ENCODE peak calls at places on chromosomes 2 and 18, in six cellular contexts. One of them, this sample, is unnamed.
A peak's percentile ranks its signal among the peaks of the same experiment; 100 is the strongest.

GRCh38 chr2:10336283-10336682 is 33.6 kb downstream of the HPCAL1 start:
- DNase-seq in astrocyte of the cerebellum: no peak
- DNase-seq in cardiac fibroblast: no peak
- DNase-seq in endodermal cell: no peak
- DNase-seq in fibroblast of mammary gland: no peak
- DNase-seq in hepatocyte: no peak
- DNase-seq in this sample: no peak

GRCh38 chr2:142965464-142965863 is 88.0 kb downstream of the KYNU start:
- DNase-seq in astrocyte of the cerebellum: no peak
- DNase-seq in cardiac fibroblast: peak; percentile 50
- DNase-seq in endodermal cell: no peak
- DNase-seq in fibroblast of mammary gland: peak; percentile 60
- DNase-seq in hepatocyte: no peak
- DNase-seq in this sample: no peak

GRCh38 chr2:99035920-99036319 is 99.9 kb upstream of the CRACDL start:
- DNase-seq in astrocyte of the cerebellum: no peak
- DNase-seq in cardiac fibroblast: peak; percentile 27
- DNase-seq in endodermal cell: no peak
- DNase-seq in fibroblast of mammary gland: peak; percentile 20
- DNase-seq in hepatocyte: no peak
- DNase-seq in this sample: no peak

GRCh38 chr2:196172976-196173375 is 1.6 kb upstream of the STK17B start:
- DNase-seq in astrocyte of the cerebellum: no peak
- DNase-seq in cardiac fibroblast: no peak
- DNase-seq in endodermal cell: no peak
- DNase-seq in fibroblast of mammary gland: no peak
- DNase-seq in hepatocyte: no peak
- DNase-seq in this sample: no peak

GRCh38 chr2:191888400-191889166 is 41.7 kb upstream of the CAVIN2 start:
- DNase-seq in astrocyte of the cerebellum: no peak
- DNase-seq in cardiac fibroblast: no peak
- DNase-seq in endodermal cell: no peak
- DNase-seq in fibroblast of mammary gland: no peak
- DNase-seq in hepatocyte: no peak
- DNase-seq in this sample: no peak

GRCh38 chr18:4599312-4599711 is 144.2 kb upstream of the DLGAP1 start:
- DNase-seq in astrocyte of the cerebellum: no peak
- DNase-seq in cardiac fibroblast: no peak
- DNase-seq in endodermal cell: peak; percentile 75
- DNase-seq in fibroblast of mammary gland: no peak
- DNase-seq in hepatocyte: no peak
- DNase-seq in this sample: no peak

GRCh38 chr2:102761763-102762162 is at the start of gene TMEM182:
- DNase-seq in astrocyte of the cerebellum: no peak
- DNase-seq in cardiac fibroblast: no peak
- DNase-seq in endodermal cell: no peak
- DNase-seq in fibroblast of mammary gland: peak; percentile 22
- DNase-seq in hepatocyte: no peak
- DNase-seq in this sample: no peak

GRCh38 chr2:23904692-23905091 is 22.2 kb downstream of the ATAD2B start:
- DNase-seq in astrocyte of the cerebellum: peak; percentile 50
- DNase-seq in cardiac fibroblast: peak; percentile 42
- DNase-seq in endodermal cell: no peak
- DNase-seq in fibroblast of mammary gland: no peak
- DNase-seq in hepatocyte: no peak
- DNase-seq in this sample: no peak

GRCh38 chr18:44309185-44309584 is 371.5 kb upstream of the SETBP1 start:
- DNase-seq in astrocyte of the cerebellum: peak; percentile 5
- DNase-seq in cardiac fibroblast: peak; percentile 68
- DNase-seq in endodermal cell: no peak
- DNase-seq in fibroblast of mammary gland: peak; percentile 62
- DNase-seq in hepatocyte: no peak
- DNase-seq in this sample: no peak

GRCh38 chr2:33210626-33211025 is 263.9 kb downstream of the LTBP1 start:
- DNase-seq in astrocyte of the cerebellum: peak; percentile 90
- DNase-seq in cardiac fibroblast: peak; percentile 98
- DNase-seq in endodermal cell: peak; percentile 49
- DNase-seq in fibroblast of mammary gland: peak; percentile 99
- DNase-seq in hepatocyte: peak; percentile 35
- DNase-seq in this sample: peak; percentile 85

GRCh38 chr18:35407871-35408481 is 30.8 kb upstream of the ZNF396 start:
- DNase-seq in astrocyte of the cerebellum: peak; percentile 76
- DNase-seq in cardiac fibroblast: peak; percentile 88
- DNase-seq in endodermal cell: peak; percentile 67
- DNase-seq in fibroblast of mammary gland: peak; percentile 76
- DNase-seq in hepatocyte: peak; percentile 84
- DNase-seq in this sample: no peak

GRCh38 chr18:30957086-30957485 is 85.5 kb downstream of the DSC3 start:
- DNase-seq in astrocyte of the cerebellum: peak; percentile 45
- DNase-seq in cardiac fibroblast: no peak
- DNase-seq in endodermal cell: no peak
- DNase-seq in fibroblast of mammary gland: no peak
- DNase-seq in hepatocyte: no peak
- DNase-seq in this sample: no peak

GRCh38 chr2:37201766-37202165 is 5.5 kb downstream of the CEBPZOS start:
- DNase-seq in astrocyte of the cerebellum: no peak
- DNase-seq in cardiac fibroblast: no peak
- DNase-seq in endodermal cell: no peak
- DNase-seq in fibroblast of mammary gland: peak; percentile 38
- DNase-seq in hepatocyte: no peak
- DNase-seq in this sample: no peak

GRCh38 chr2:101500175-101500574 is 25.3 kb upstream of the RFX8 start:
- DNase-seq in astrocyte of the cerebellum: peak; percentile 94
- DNase-seq in cardiac fibroblast: no peak
- DNase-seq in endodermal cell: no peak
- DNase-seq in fibroblast of mammary gland: no peak
- DNase-seq in hepatocyte: no peak
- DNase-seq in this sample: no peak

GRCh38 chr2:226115102-226115831 is 684.4 kb downstream of the IRS1 start:
- DNase-seq in astrocyte of the cerebellum: peak; percentile 96
- DNase-seq in cardiac fibroblast: peak; percentile 96
- DNase-seq in endodermal cell: no peak
- DNase-seq in fibroblast of mammary gland: peak; percentile 99
- DNase-seq in hepatocyte: peak; percentile 59
- DNase-seq in this sample: peak; percentile 80

GRCh38 chr18:79510046-79510685 is 114.4 kb downstream of the NFATC1 start:
- DNase-seq in astrocyte of the cerebellum: no peak
- DNase-seq in cardiac fibroblast: no peak
- DNase-seq in endodermal cell: peak; percentile 13
- DNase-seq in fibroblast of mammary gland: no peak
- DNase-seq in hepatocyte: no peak
- DNase-seq in this sample: no peak

GRCh38 chr18:46416706-46417638 is 240.0 kb downstream of the LOXHD1 start:
- DNase-seq in astrocyte of the cerebellum: no peak
- DNase-seq in cardiac fibroblast: no peak
- DNase-seq in endodermal cell: peak; percentile 76
- DNase-seq in fibroblast of mammary gland: peak; percentile 23
- DNase-seq in hepatocyte: no peak
- DNase-seq in this sample: no peak

GRCh38 chr2:109377976-109378375 is 235.8 kb downstream of the SEPTIN10 start:
- DNase-seq in astrocyte of the cerebellum: no peak
- DNase-seq in cardiac fibroblast: no peak
- DNase-seq in endodermal cell: peak; percentile 43
- DNase-seq in fibroblast of mammary gland: no peak
- DNase-seq in hepatocyte: no peak
- DNase-seq in this sample: no peak

GRCh38 chr18:9263264-9263663 is 71.3 kb upstream of the TWSG1 start:
- DNase-seq in astrocyte of the cerebellum: no peak
- DNase-seq in cardiac fibroblast: no peak
- DNase-seq in endodermal cell: no peak
- DNase-seq in fibroblast of mammary gland: no peak
- DNase-seq in hepatocyte: no peak
- DNase-seq in this sample: no peak

GRCh38 chr2:7292154-7292553 is 374.9 kb downstream of the RNF144A start:
- DNase-seq in astrocyte of the cerebellum: no peak
- DNase-seq in cardiac fibroblast: no peak
- DNase-seq in endodermal cell: no peak
- DNase-seq in fibroblast of mammary gland: peak; percentile 1
- DNase-seq in hepatocyte: no peak
- DNase-seq in this sample: no peak

GRCh38 chr2:72576459-72576858 is 249.4 kb downstream of the EXOC6B start:
- DNase-seq in astrocyte of the cerebellum: no peak
- DNase-seq in cardiac fibroblast: peak; percentile 42
- DNase-seq in endodermal cell: no peak
- DNase-seq in fibroblast of mammary gland: no peak
- DNase-seq in hepatocyte: no peak
- DNase-seq in this sample: no peak

GRCh38 chr2:66596229-66596628 is 161.3 kb downstream of the MEIS1 start:
- DNase-seq in astrocyte of the cerebellum: no peak
- DNase-seq in cardiac fibroblast: peak; percentile 20
- DNase-seq in endodermal cell: no peak
- DNase-seq in fibroblast of mammary gland: peak; percentile 67
- DNase-seq in hepatocyte: no peak
- DNase-seq in this sample: no peak

DNA sequence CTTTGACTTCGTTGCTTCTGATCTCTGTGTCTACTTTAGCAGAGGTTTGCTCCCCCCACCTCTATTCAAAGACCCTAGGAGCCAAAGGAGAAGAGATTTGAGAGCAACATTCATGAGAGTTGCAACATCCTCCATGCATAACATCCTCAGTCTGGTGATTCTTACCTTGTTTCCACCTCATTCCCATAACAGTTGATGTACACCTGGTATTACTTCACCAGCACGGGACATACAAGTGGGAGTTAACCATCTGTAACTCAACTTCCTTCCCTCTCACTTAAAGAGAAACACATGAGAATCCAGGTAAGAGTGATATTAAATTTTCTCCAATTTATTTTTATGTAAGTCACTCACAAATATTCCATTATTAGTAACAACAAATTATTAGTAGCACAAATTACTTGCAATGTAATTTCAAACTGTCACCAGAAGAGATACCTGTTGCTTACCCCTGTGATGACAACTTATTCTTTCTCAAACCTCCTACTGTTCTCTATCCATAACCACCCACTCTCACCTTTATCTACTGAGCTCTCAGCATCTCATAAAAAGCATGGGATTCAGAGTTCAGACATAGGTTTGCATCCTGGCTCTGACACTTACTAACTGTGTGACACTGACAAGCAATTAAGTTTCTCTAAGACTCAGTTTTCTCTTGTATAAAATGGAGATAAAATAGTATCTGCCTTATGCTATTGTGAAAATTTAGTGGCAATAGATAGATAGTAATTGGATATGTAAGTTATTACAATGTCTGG is 184.5 kb upstream of the SRD5A2 start:
- DNase-seq in astrocyte of the cerebellum: no peak
- DNase-seq in cardiac fibroblast: no peak
- DNase-seq in endodermal cell: no peak
- DNase-seq in fibroblast of mammary gland: no peak
- DNase-seq in hepatocyte: no peak
- DNase-seq in this sample: peak; percentile 15
- H3K4me3 ChIP-seq in astrocyte of the cerebellum: no peak overlapping the region
- H3K4me3 ChIP-seq in cardiac fibroblast: no peak overlapping the region
- H3K4me3 ChIP-seq in endodermal cell: no peak overlapping the region
- H3K4me3 ChIP-seq in fibroblast of mammary gland: no peak overlapping the region
- H3K4me3 ChIP-seq in hepatocyte: no peak overlapping the region
- H3K4me3 ChIP-seq in this sample: no peak overlapping the region

GRCh38 chr18:22377769-22378168 is 39.9 kb downstream of the CTAGE1 start:
- DNase-seq in astrocyte of the cerebellum: no peak
- DNase-seq in cardiac fibroblast: no peak
- DNase-seq in endodermal cell: no peak
- DNase-seq in fibroblast of mammary gland: no peak
- DNase-seq in hepatocyte: no peak
- DNase-seq in this sample: no peak

GRCh38 chr18:22378672-22379282 is 38.9 kb downstream of the CTAGE1 start:
- DNase-seq in astrocyte of the cerebellum: no peak
- DNase-seq in cardiac fibroblast: peak; percentile 51
- DNase-seq in endodermal cell: peak; percentile 73
- DNase-seq in fibroblast of mammary gland: peak; percentile 36
- DNase-seq in hepatocyte: peak; percentile 46
- DNase-seq in this sample: no peak
- TF ChIP-seq CTCF in astrocyte of the cerebellum: peak; percentile 46
- TF ChIP-seq CTCF in cardiac fibroblast: peak; percentile 53
- TF ChIP-seq CTCF in endodermal cell: peak; percentile 82
- TF ChIP-seq CTCF in fibroblast of mammary gland: peak; percentile 51
- TF ChIP-seq CTCF in hepatocyte: peak; percentile 37
- TF ChIP-seq CTCF in this sample: peak; percentile 82

GRCh38 chr2:54107455-54107764 is 8.0 kb upstream of the ACYP2 start:
- DNase-seq in astrocyte of the cerebellum: no peak
- DNase-seq in cardiac fibroblast: no peak
- DNase-seq in endodermal cell: no peak
- DNase-seq in fibroblast of mammary gland: no peak
- DNase-seq in hepatocyte: no peak
- DNase-seq in this sample: no peak

GRCh38 chr2:54100772-54101171 is 14.6 kb upstream of the ACYP2 start:
- DNase-seq in astrocyte of the cerebellum: no peak
- DNase-seq in cardiac fibroblast: no peak
- DNase-seq in endodermal cell: no peak
- DNase-seq in fibroblast of mammary gland: no peak
- DNase-seq in hepatocyte: no peak
- DNase-seq in this sample: no peak

GRCh38 chr2:54106631-54107454 is 8.6 kb upstream of the ACYP2 start:
- DNase-seq in astrocyte of the cerebellum: peak; percentile 34
- DNase-seq in cardiac fibroblast: peak; percentile 76
- DNase-seq in endodermal cell: peak; percentile 69
- DNase-seq in fibroblast of mammary gland: peak; percentile 63
- DNase-seq in hepatocyte: peak; percentile 73
- DNase-seq in this sample: no peak

GRCh38 chr2:54099834-54100595 is 15.4 kb upstream of the ACYP2 start:
- DNase-seq in astrocyte of the cerebellum: no peak
- DNase-seq in cardiac fibroblast: no peak
- DNase-seq in endodermal cell: no peak
- DNase-seq in fibroblast of mammary gland: no peak
- DNase-seq in hepatocyte: no peak
- DNase-seq in this sample: no peak

DNA sequence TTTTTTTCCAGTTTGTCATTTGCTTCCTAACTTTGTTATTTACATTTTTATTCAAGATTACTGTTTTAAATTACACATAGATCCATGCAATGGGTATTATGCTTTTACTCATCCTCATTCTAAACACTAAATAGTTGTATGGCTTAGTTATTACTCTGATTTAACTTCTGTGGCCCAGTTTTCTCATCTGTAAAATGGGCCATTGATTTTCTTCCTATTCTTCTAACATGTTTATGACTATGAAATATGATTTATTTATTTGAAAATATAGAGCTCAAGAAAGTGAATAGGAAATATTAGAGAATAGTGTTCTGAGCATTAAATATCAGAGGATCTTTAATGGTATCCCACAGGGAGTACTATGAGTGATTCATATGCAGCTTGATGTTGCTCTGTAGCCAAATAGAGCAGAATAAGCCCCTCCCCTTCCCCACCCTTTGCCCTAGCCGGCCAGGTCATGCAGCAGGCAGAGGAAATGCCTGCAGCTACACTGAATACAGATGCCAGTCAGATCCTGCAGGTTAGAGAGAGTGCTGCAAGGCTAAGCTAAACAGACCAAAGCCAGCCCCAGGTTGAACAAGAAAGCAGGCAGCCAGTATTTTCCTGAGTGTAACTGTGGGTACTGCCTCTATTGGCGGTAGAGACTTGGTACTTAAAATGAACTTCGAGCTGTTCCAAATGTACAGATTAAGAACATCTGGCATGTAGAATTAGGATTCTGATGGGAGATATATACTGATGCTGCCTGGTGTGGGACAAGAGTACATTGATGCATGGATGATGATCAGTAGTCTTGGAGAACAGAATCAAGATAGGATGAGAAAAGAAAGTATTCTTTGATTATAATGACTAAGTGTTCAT is 11.7 kb upstream of the ACYP2 start:
- DNase-seq in astrocyte of the cerebellum: peak; percentile 20
- DNase-seq in cardiac fibroblast: peak; percentile 87
- DNase-seq in endodermal cell: peak; percentile 84
- DNase-seq in fibroblast of mammary gland: peak; percentile 83
- DNase-seq in hepatocyte: peak; percentile 70
- DNase-seq in this sample: no peak
- H3K4me3 ChIP-seq in astrocyte of the cerebellum: no peak overlapping the region
- H3K4me3 ChIP-seq in cardiac fibroblast: no peak overlapping the region
- H3K4me3 ChIP-seq in endodermal cell: no peak overlapping the region
- H3K4me3 ChIP-seq in fibroblast of mammary gland: no peak overlapping the region
- H3K4me3 ChIP-seq in hepatocyte: no peak overlapping the region
- H3K4me3 ChIP-seq in this sample: no peak overlapping the region

GRCh38 chr18:6661692-6662415 is 67.7 kb upstream of the ARHGAP28 start:
- DNase-seq in astrocyte of the cerebellum: no peak
- DNase-seq in cardiac fibroblast: no peak
- DNase-seq in endodermal cell: no peak
- DNase-seq in fibroblast of mammary gland: no peak
- DNase-seq in hepatocyte: no peak
- DNase-seq in this sample: no peak
- TF ChIP-seq CTCF in astrocyte of the cerebellum: no peak
- TF ChIP-seq CTCF in cardiac fibroblast: no peak
- TF ChIP-seq CTCF in endodermal cell: no peak
- TF ChIP-seq CTCF in fibroblast of mammary gland: no peak
- TF ChIP-seq CTCF in hepatocyte: no peak
- TF ChIP-seq CTCF in this sample: no peak